ENCODE peak calls at places on chromosomes 5 and 9, in seven cellular contexts. O is progenitor cell of endocrine pancreas, Q is non-pigmented ciliary epithelial cell, B is NCI-H774, I is LoVo, T is NAMALWA, R is RKO. U is an unnamed sample.

GRCh38 chr9:121194730-121195129 is 6.9 kb downstream of the RAB14 start:
- DNase-seq in O (no peak), R (no peak), I (no peak), B (no peak), Q (no peak), T (no peak), U (no peak)

GRCh38 chr5:16120579-16120978 is 59.0 kb downstream of the MARCHF11 start:
- DNase-seq in B (no peak), Q (no peak), T (no peak), O (no peak), I (no peak), R (no peak), U (no peak)

GRCh38 chr5:60700347-60700815 is 415 bp upstream of the DEPDC1B start:
- DNase-seq in R (peak; percentile 46), Q (no peak), B (no peak), O (no peak), T (no peak), I (peak; percentile 22), U (no peak)

GRCh38 chr5:138149530-138149929 is 10.3 kb upstream of the NME5 start:
- DNase-seq in I (no peak), Q (no peak), T (no peak), B (no peak), O (no peak), R (peak; percentile 40), U (no peak)

GRCh38 chr9:72579190-72579589 is 57.8 kb downstream of the TMC1 start:
- DNase-seq in B (no peak), I (peak; percentile 82), O (no peak), R (no peak), Q (no peak), T (no peak), U (no peak)

GRCh38 chr9:122379340-122379739 is 8.5 kb downstream of the PTGS1 start:
- DNase-seq in R (peak; percentile 15), T (peak; percentile 45), Q (no peak), O (no peak), B (no peak), I (no peak), U (no peak)

GRCh38 chr5:128271859-128272446 is 188.4 kb downstream of the SLC12A2 start:
- DNase-seq in R (peak; percentile 65), T (peak; percentile 17), Q (peak; percentile 74), B (no peak), O (no peak), I (peak; percentile 65), U (no peak)

GRCh38 chr9:89313842-89314241 is 2.8 kb downstream of the CKS2 start:
- DNase-seq in Q (no peak), I (no peak), T (peak; percentile 53), B (no peak), R (peak; percentile 86), O (no peak), U (no peak)

GRCh38 chr9:124776952-124777645 is at the start of gene OLFML2A:
- DNase-seq in B (peak; percentile 49), R (no peak), Q (no peak), O (no peak), T (no peak), I (peak; percentile 53), U (no peak)

GRCh38 chr9:14258840-14259239 is 55.1 kb downstream of the NFIB start:
- DNase-seq in R (no peak), Q (no peak), O (no peak), B (no peak), I (no peak), T (no peak), U (no peak)

GRCh38 chr5:18114161-18114802 is 480.0 kb downstream of the TAF11L14 start:
- DNase-seq in Q (no peak), R (no peak), T (no peak), B (peak; percentile 58), I (no peak), O (no peak), U (no peak)

GRCh38 chr9:98364042-98364441 is 108.6 kb upstream of the TBC1D2 start:
- DNase-seq in O (no peak), R (no peak), T (no peak), I (no peak), B (no peak), Q (no peak), U (no peak)

GRCh38 chr5:123036391-123037103 is at the start of gene PPIC:
- DNase-seq in O (peak; percentile 79), B (peak; percentile 48), T (no peak), R (peak; percentile 85), Q (no peak), I (peak; percentile 87), U (peak; percentile 85)

GRCh38 chr5:134106991-134107701 is 7.3 kb upstream of the TCF7 start:
- DNase-seq in O (no peak), T (no peak), B (no peak), Q (no peak), I (no peak), R (no peak), U (no peak)

GRCh38 chr5:61731267-61731945 is 399.3 kb downstream of the ZSWIM6 start:
- DNase-seq in B (no peak), I (no peak), T (no peak), Q (no peak), O (no peak), R (no peak), U (no peak)

GRCh38 chr9:33787839-33788238 is 7.5 kb upstream of the PRSS3 start:
- DNase-seq in R (no peak), Q (no peak), O (no peak), B (no peak), T (no peak), I (no peak), U (no peak)

GRCh38 chr9:136361757-136362449 is 1.6 kb downstream of the DNLZ start:
- DNase-seq in T (no peak), I (no peak), O (no peak), Q (no peak), R (no peak), B (no peak), U (no peak)

GRCh38 chr5:109959652-109960051 is 269.9 kb downstream of the MAN2A1 start:
- DNase-seq in R (peak; percentile 18), O (no peak), Q (no peak), I (no peak), T (no peak), B (no peak), U (no peak)

GRCh38 chr5:68253612-68254341 is 38.2 kb downstream of the PIK3R1 start:
- DNase-seq in I (no peak), O (no peak), B (no peak), T (no peak), Q (no peak), R (peak; percentile 14), U (no peak)

GRCh38 chr5:82613886-82614285 is 335.7 kb upstream of the RPS23 start:
- DNase-seq in B (no peak), T (no peak), O (no peak), I (no peak), Q (no peak), R (no peak), U (no peak)

GRCh38 chr9:130896233-130897012 is at the start of gene QRFP:
- DNase-seq in R (no peak), B (no peak), T (no peak), Q (no peak), O (no peak), I (no peak), U (no peak)

GRCh38 chr5:83744851-83745250 is 24.2 kb upstream of the HAPLN1 start:
- DNase-seq in O (no peak), Q (no peak), T (peak; percentile 9), B (no peak), R (no peak), I (no peak), U (no peak)

GRCh38 chr5:98368141-98368540 is 405.3 kb upstream of the RGMB start:
- DNase-seq in B (no peak), O (no peak), R (no peak), T (no peak), Q (no peak), I (no peak), U (no peak)

GRCh38 chr9:115393976-115394775 is 276.2 kb upstream of the TNC start:
- DNase-seq in O (no peak), Q (no peak), T (no peak), I (no peak), B (no peak), R (no peak), U (no peak)

GRCh38 chr9:127673234-127673633 is 33.6 kb upstream of the CFAP157 start:
- DNase-seq in B (no peak), Q (no peak), T (no peak), O (no peak), R (no peak), I (no peak), U (no peak)

GRCh38 chr9:133101356-133102189 is 19.5 kb downstream of the RALGDS start:
- DNase-seq in R (no peak), B (no peak), O (no peak), I (no peak), Q (no peak), T (no peak), U (no peak)

GRCh38 chr5:141511771-141512325 is 23.0 kb downstream of the PCDHGC5 start:
- DNase-seq in Q (no peak), I (no peak), T (no peak), R (no peak), O (no peak), B (no peak), U (no peak)

GRCh38 chr9:34171753-34172535 is 6.9 kb upstream of the UBAP1 start:
- DNase-seq in B (no peak), Q (no peak), O (no peak), T (peak; percentile 75), R (no peak), I (no peak), U (no peak)

GRCh38 chr9:6495484-6495883 is 82.5 kb downstream of the UHRF2 start:
- DNase-seq in T (no peak), Q (no peak), R (peak; percentile 2), I (no peak), O (no peak), B (no peak), U (no peak)

GRCh38 chr9:7067169-7067568 is 309.4 kb downstream of the KDM4C start:
- DNase-seq in R (no peak), Q (no peak), I (no peak), T (no peak), O (no peak), B (no peak), U (no peak)

GRCh38 chr5:61279725-61280124 is 52.3 kb upstream of the ZSWIM6 start:
- DNase-seq in Q (no peak), O (no peak), B (no peak), T (no peak), R (no peak), I (no peak), U (no peak)

GRCh38 chr9:93582115-93582514 is 5.7 kb downstream of the PHF2 start:
- DNase-seq in O (no peak), Q (no peak), R (no peak), I (no peak), T (no peak), B (peak; percentile 96), U (no peak)

GRCh38 chr5:101580591-101580990 is 677.5 kb upstream of the ST8SIA4 start:
- DNase-seq in I (no peak), O (no peak), T (no peak), Q (peak; percentile 6), B (no peak), R (peak; percentile 25), U (no peak)

U was measured in type B pancreatic cell.